ENCODE peak calls at places on chromosomes 7 and 10, in nine cellular contexts. W is RWPE1; C is activated CD4-positive, alpha-beta T cell treated with anti-CD3 and anti-CD28 coated beads for 4 hours; K is NCI-H1436; A is central memory CD4-positive, alpha-beta T cell; Q is neural progenitor cell; O is PC-9; H is stimulated activated CD8-positive, alpha-beta memory T cell treated with anti-CD3 and anti-CD28 coated beads, Interleukin-2, amount 100 ng/mL, for 1 hour; G is activated gamma-delta T cell treated with Interleukin-2 at 50 U/mL for 16 hours. S is an unnamed sample.

GRCh38 chr10:32104622-32105509 is 48.6 kb upstream of the KIF5B start:
- DNase-seq in W (no peak), C (no peak), K (no peak), A (no peak), Q (no peak), O (no peak), H (no peak), G (no peak), S (no peak)

GRCh38 chr7:104862719-104863118 is 151.3 kb upstream of the KMT2E start:
- DNase-seq in W (no peak), C (no peak), K (no peak), A (no peak), Q (peak; percentile 67), O (peak; percentile 4), H (no peak), G (no peak), S (no peak)

GRCh38 chr10:70693619-70694286 is 21.4 kb downstream of the ADAMTS14 start:
- DNase-seq in W (no peak), C (no peak), K (no peak), A (no peak), Q (no peak), O (no peak), H (no peak), G (no peak), S (no peak)

GRCh38 chr7:87934699-87935372 is 785 bp downstream of the ADAM22 start:
- DNase-seq in W (no peak), C (no peak), K (peak; percentile 12), A (peak; percentile 2), Q (peak; percentile 52), O (no peak), H (no peak), G (no peak), S (no peak)

GRCh38 chr10:5895804-5896203 is 5.8 kb downstream of the FBH1 start:
- DNase-seq in W (no peak), C (no peak), K (no peak), A (no peak), Q (peak; percentile 21), O (no peak), H (no peak), G (no peak), S (no peak)

GRCh38 chr10:17029581-17030271 is 99.9 kb downstream of the CUBN start:
- DNase-seq in W (peak; percentile 73), C (peak; percentile 87), K (no peak), A (peak; percentile 75), Q (peak; percentile 59), O (peak; percentile 11), H (peak; percentile 59), G (peak; percentile 69), S (no peak)

GRCh38 chr7:80517177-80517804 is 5.4 kb upstream of the GNAT3 start:
- DNase-seq in W (no peak), C (no peak), K (no peak), A (no peak), Q (no peak), O (no peak), H (no peak), G (no peak), S (no peak)

GRCh38 chr7:71343821-71344341 is 211.9 kb downstream of the GALNT17 start:
- DNase-seq in W (no peak), C (no peak), K (no peak), A (no peak), Q (no peak), O (no peak), H (no peak), G (no peak), S (no peak)

GRCh38 chr10:112961609-112962008 is 11.6 kb downstream of the TCF7L2 start:
- DNase-seq in W (no peak), C (no peak), K (no peak), A (no peak), Q (no peak), O (no peak), H (no peak), G (no peak), S (no peak)

GRCh38 chr10:49363309-49364031 is 32.4 kb downstream of the DRGX start:
- DNase-seq in W (no peak), C (no peak), K (no peak), A (no peak), Q (no peak), O (no peak), H (no peak), G (no peak), S (no peak)

GRCh38 chr10:101066890-101067355 is 5.1 kb downstream of the KAZALD1 start:
- DNase-seq in W (peak; percentile 47), C (no peak), K (no peak), A (no peak), Q (peak; percentile 55), O (peak; percentile 20), H (no peak), G (no peak), S (no peak)

GRCh38 chr10:14508725-14509124 is 178.0 kb upstream of the FRMD4A start:
- DNase-seq in W (no peak), C (no peak), K (no peak), A (no peak), Q (no peak), O (no peak), H (no peak), G (no peak), S (no peak)

GRCh38 chr7:26574476-26574875 is 282.8 kb downstream of the SNX10 start:
- DNase-seq in W (peak; percentile 78), C (no peak), K (no peak), A (no peak), Q (no peak), O (peak; percentile 18), H (no peak), G (no peak), S (no peak)

GRCh38 chr7:54802841-54803240 is 43.8 kb upstream of the SEC61G start:
- DNase-seq in W (peak; percentile 56), C (no peak), K (no peak), A (no peak), Q (no peak), O (peak; percentile 19), H (no peak), G (no peak), S (no peak)

GRCh38 chr10:119227825-119228224 is 20.5 kb downstream of the GRK5 start:
- DNase-seq in W (no peak), C (no peak), K (no peak), A (no peak), Q (no peak), O (no peak), H (no peak), G (no peak), S (no peak)

GRCh38 chr10:86243651-86244155 is 122.9 kb downstream of the GRID1 start:
- DNase-seq in W (no peak), C (no peak), K (no peak), A (no peak), Q (no peak), O (no peak), H (no peak), G (no peak), S (no peak)

GRCh38 chr10:66629976-66630375 is 295.9 kb upstream of the LRRTM3 start:
- DNase-seq in W (no peak), C (no peak), K (no peak), A (no peak), Q (no peak), O (no peak), H (no peak), G (no peak), S (no peak)

GRCh38 chr10:59173414-59173813 is 3.0 kb upstream of the PHYHIPL start:
- DNase-seq in W (peak; percentile 22), C (no peak), K (no peak), A (no peak), Q (no peak), O (no peak), H (no peak), G (no peak), S (no peak)

GRCh38 chr10:117666131-117666530 is 123.6 kb downstream of the EMX2 start:
- DNase-seq in W (no peak), C (no peak), K (no peak), A (no peak), Q (no peak), O (no peak), H (no peak), G (no peak), S (no peak)

GRCh38 chr10:121864168-121864567 is 63.7 kb downstream of the ATE1 start:
- DNase-seq in W (no peak), C (no peak), K (no peak), A (no peak), Q (no peak), O (no peak), H (no peak), G (no peak), S (no peak)

GRCh38 chr10:11378835-11379234 is 232.6 kb downstream of the USP6NL start:
- DNase-seq in W (no peak), C (no peak), K (no peak), A (no peak), Q (no peak), O (no peak), H (no peak), G (no peak), S (no peak)

GRCh38 chr10:98047009-98047741 is 16.8 kb upstream of the CRTAC1 start:
- DNase-seq in W (no peak), C (no peak), K (no peak), A (no peak), Q (no peak), O (no peak), H (no peak), G (no peak), S (no peak)

GRCh38 chr10:46273506-46274477 is 13.0 kb upstream of the ANTXRL start:
- DNase-seq in W (no peak), C (no peak), K (no peak), A (no peak), Q (peak; percentile 42), O (peak; percentile 32), H (no peak), G (no peak), S (no peak)

GRCh38 chr10:60387531-60387930 is 2.1 kb downstream of the ANK3 start:
- DNase-seq in W (no peak), C (no peak), K (no peak), A (no peak), Q (no peak), O (no peak), H (no peak), G (no peak), S (no peak)

GRCh38 chr10:120456626-120457430 is at the start of gene PLPP4:
- DNase-seq in W (peak; percentile 35), C (no peak), K (peak; percentile 3), A (no peak), Q (peak; percentile 78), O (no peak), H (no peak), G (no peak), S (no peak)

GRCh38 chr7:28065308-28065707 is 115.3 kb downstream of the JAZF1 start:
- DNase-seq in W (no peak), C (no peak), K (no peak), A (no peak), Q (no peak), O (no peak), H (no peak), G (no peak), S (no peak)

GRCh38 chr10:18400201-18400910 is 251.0 kb downstream of the NSUN6 start:
- DNase-seq in W (no peak), C (no peak), K (peak; percentile 15), A (no peak), Q (peak; percentile 44), O (no peak), H (no peak), G (no peak), S (no peak)

GRCh38 chr10:79052311-79053080 is 16.3 kb upstream of the ZMIZ1 start:
- DNase-seq in W (no peak), C (no peak), K (peak; percentile 69), A (no peak), Q (peak; percentile 80), O (peak; percentile 27), H (no peak), G (no peak), S (no peak)

GRCh38 chr10:84088626-84089025 is 50.7 kb upstream of the GHITM start:
- DNase-seq in W (no peak), C (no peak), K (no peak), A (no peak), Q (no peak), O (no peak), H (no peak), G (no peak), S (no peak)

GRCh38 chr7:86961686-86962085 is 97.8 kb downstream of the ELAPOR2 start:
- DNase-seq in W (no peak), C (no peak), K (no peak), A (no peak), Q (no peak), O (no peak), H (no peak), G (no peak), S (no peak)

GRCh38 chr7:11082552-11083213 is 109.0 kb downstream of the PHF14 start:
- DNase-seq in W (peak; percentile 2), C (no peak), K (no peak), A (no peak), Q (peak; percentile 27), O (no peak), H (no peak), G (no peak), S (no peak)